ENCODE peak calls at places on chromosomes 2 and 18, in four cellular contexts. One of them, this sample, is unnamed. For H3K27me3, the result is how much of the 10 kb centered on the place peaks cover.

GRCh38 chr2:28084564-28084963 is 194.0 kb downstream of the BABAM2 start:
- DNase-seq in pancreas: no peak
- DNase-seq in cardiac muscle cell: peak
- DNase-seq in stomach: no peak
- DNase-seq in this sample: no peak

GRCh38 chr18:5600376-5601071 is 56.7 kb upstream of the EPB41L3 start:
- DNase-seq in cardiac muscle cell: peak
- DNase-seq in pancreas: no peak
- DNase-seq in stomach: no peak
- DNase-seq in this sample: no peak

GRCh38 chr2:66555511-66556324 is 120.8 kb downstream of the MEIS1 start:
- DNase-seq in stomach: no peak
- DNase-seq in cardiac muscle cell: peak
- DNase-seq in pancreas: no peak
- DNase-seq in this sample: no peak

GRCh38 chr18:6444484-6445228 is 29.9 kb upstream of the L3MBTL4 start:
- DNase-seq in stomach: no peak
- DNase-seq in cardiac muscle cell: no peak
- DNase-seq in pancreas: no peak
- DNase-seq in this sample: no peak

GRCh38 chr2:173300458-173300857 is 54.2 kb upstream of the CDCA7 start:
- DNase-seq in stomach: no peak
- DNase-seq in pancreas: no peak
- DNase-seq in cardiac muscle cell: no peak
- DNase-seq in this sample: no peak

GRCh38 chr2:99960724-99961566 is 181.4 kb downstream of the AFF3 start:
- DNase-seq in stomach: peak
- DNase-seq in cardiac muscle cell: no peak
- DNase-seq in pancreas: no peak
- DNase-seq in this sample: no peak

GRCh38 chr2:75064691-75065396 is 106.4 kb downstream of the POLE4 start:
- DNase-seq in pancreas: peak
- DNase-seq in cardiac muscle cell: peak
- DNase-seq in stomach: peak
- DNase-seq in this sample: peak

GRCh38 chr2:47688561-47688960 is 94.4 kb upstream of the MSH6 start:
- DNase-seq in stomach: no peak
- DNase-seq in cardiac muscle cell: peak
- DNase-seq in pancreas: no peak
- DNase-seq in this sample: no peak

GRCh38 chr2:63818276-63818675 is 23.4 kb upstream of the UGP2 start:
- DNase-seq in pancreas: no peak
- DNase-seq in cardiac muscle cell: no peak
- DNase-seq in stomach: no peak
- DNase-seq in this sample: no peak

GRCh38 chr2:136863874-136864273 is 98.5 kb downstream of the THSD7B start:
- DNase-seq in cardiac muscle cell: no peak
- DNase-seq in pancreas: no peak
- DNase-seq in stomach: no peak
- DNase-seq in this sample: no peak

GRCh38 chr2:98929920-98930319 is 6.1 kb downstream of the CRACDL start:
- DNase-seq in cardiac muscle cell: no peak
- DNase-seq in pancreas: no peak
- DNase-seq in stomach: no peak
- DNase-seq in this sample: no peak

GRCh38 chr2:127586136-127586535 is 50.7 kb downstream of the MYO7B start:
- DNase-seq in pancreas: no peak
- DNase-seq in cardiac muscle cell: no peak
- DNase-seq in stomach: peak
- DNase-seq in this sample: peak

GRCh38 chr2:159894145-159894838 is 96.3 kb upstream of the CD302 start:
- DNase-seq in pancreas: no peak
- DNase-seq in cardiac muscle cell: no peak
- DNase-seq in stomach: no peak
- DNase-seq in this sample: no peak

GRCh38 chr2:167988296-167988695 is 259.1 kb downstream of the STK39 start:
- DNase-seq in stomach: no peak
- DNase-seq in cardiac muscle cell: no peak
- DNase-seq in pancreas: no peak
- DNase-seq in this sample: no peak

GRCh38 chr2:49286726-49287125 is 132.4 kb upstream of the FSHR start:
- DNase-seq in stomach: no peak
- DNase-seq in pancreas: no peak
- DNase-seq in cardiac muscle cell: peak
- DNase-seq in this sample: no peak

GRCh38 chr18:12336251-12336650 is 28.2 kb downstream of the TUBB6 start:
- DNase-seq in stomach: no peak
- DNase-seq in pancreas: no peak
- DNase-seq in cardiac muscle cell: no peak
- DNase-seq in this sample: no peak

GRCh38 chr2:164514491-164514890 is 106.8 kb downstream of the GRB14 start:
- DNase-seq in stomach: no peak
- DNase-seq in cardiac muscle cell: peak
- DNase-seq in pancreas: no peak
- DNase-seq in this sample: no peak

GRCh38 chr2:227192491-227192890 is 28.1 kb downstream of the COL4A3 start:
- DNase-seq in stomach: no peak
- DNase-seq in pancreas: no peak
- DNase-seq in cardiac muscle cell: no peak
- DNase-seq in this sample: no peak

GRCh38 chr18:28594034-28594433 is 417.1 kb upstream of the CDH2 start:
- DNase-seq in pancreas: no peak
- DNase-seq in stomach: no peak
- DNase-seq in cardiac muscle cell: no peak
- DNase-seq in this sample: no peak

GRCh38 chr18:6497543-6497942 is 82.8 kb upstream of the L3MBTL4 start:
- DNase-seq in cardiac muscle cell: no peak
- DNase-seq in pancreas: no peak
- DNase-seq in stomach: no peak
- DNase-seq in this sample: no peak

GRCh38 chr2:191691898-191692297 is 14.0 kb downstream of the NABP1 start:
- DNase-seq in pancreas: no peak
- DNase-seq in stomach: no peak
- DNase-seq in cardiac muscle cell: no peak
- DNase-seq in this sample: no peak

GRCh38 chr2:147663153-147663961 is 181.5 kb upstream of the ACVR2A start:
- DNase-seq in cardiac muscle cell: no peak
- DNase-seq in stomach: no peak
- DNase-seq in pancreas: no peak
- DNase-seq in this sample: no peak

GRCh38 chr18:30903566-30903965 is 139.0 kb downstream of the DSC3 start:
- DNase-seq in stomach: no peak
- DNase-seq in pancreas: no peak
- DNase-seq in cardiac muscle cell: no peak
- DNase-seq in this sample: no peak

GRCh38 chr2:226078656-226079055 is 679.1 kb downstream of the NYAP2 start:
- DNase-seq in stomach: no peak
- DNase-seq in pancreas: no peak
- DNase-seq in cardiac muscle cell: no peak
- DNase-seq in this sample: no peak

GRCh38 chr2:160247295-160247694 is 47.2 kb upstream of the ITGB6 start:
- DNase-seq in stomach: no peak
- DNase-seq in pancreas: no peak
- DNase-seq in cardiac muscle cell: no peak
- DNase-seq in this sample: no peak

GRCh38 chr2:227407601-227408089 is 19.9 kb upstream of the SCYGR1 start:
- DNase-seq in pancreas: no peak
- DNase-seq in cardiac muscle cell: no peak
- DNase-seq in stomach: peak
- DNase-seq in this sample: no peak

GRCh38 chr2:173288561-173288960 is 66.1 kb upstream of the CDCA7 start:
- DNase-seq in stomach: no peak
- DNase-seq in pancreas: no peak
- DNase-seq in cardiac muscle cell: peak
- DNase-seq in this sample: no peak

DNA sequence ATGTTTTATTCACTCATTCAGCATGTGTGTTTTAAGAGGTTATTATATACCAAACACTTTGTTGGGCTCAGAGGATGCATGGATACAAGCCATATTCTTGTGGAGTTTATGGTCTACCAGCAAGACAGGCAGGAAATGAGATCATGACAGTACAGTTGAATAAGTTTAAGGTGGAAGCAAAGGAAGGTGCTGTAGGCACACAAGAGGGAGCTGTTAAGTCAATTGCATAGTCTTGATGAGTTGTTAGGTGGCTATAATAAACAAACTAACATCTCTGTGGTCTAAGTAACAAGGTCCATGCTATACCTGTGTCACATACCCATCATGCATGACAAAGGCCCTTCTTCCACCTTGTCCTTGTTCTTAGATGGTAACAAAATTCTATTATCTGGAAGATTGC is 538.3 kb downstream of the CNTNAP5 start:
- DNase-seq in pancreas: no peak
- DNase-seq in cardiac muscle cell: no peak
- DNase-seq in stomach: no peak
- DNase-seq in this sample: no peak
- TF ChIP-seq CTCF in pancreas: no peak
- TF ChIP-seq CTCF in cardiac muscle cell: no peak
- TF ChIP-seq CTCF in stomach: no peak
- TF ChIP-seq CTCF in this sample: no peak

GRCh38 chr2:219385958-219386520 is 1.7 kb downstream of the DNPEP start:
- DNase-seq in pancreas: no peak
- DNase-seq in stomach: no peak
- DNase-seq in cardiac muscle cell: no peak
- DNase-seq in this sample: no peak
- H3K4me3 ChIP-seq in pancreas: no peak
- H3K4me3 ChIP-seq in stomach: peak
- H3K4me3 ChIP-seq in cardiac muscle cell: no peak
- H3K4me3 ChIP-seq in this sample: no peak

GRCh38 chr2:235199128-235199527 is 247.3 kb downstream of the SH3BP4 start:
- DNase-seq in pancreas: no peak
- DNase-seq in stomach: no peak
- DNase-seq in cardiac muscle cell: no peak
- DNase-seq in this sample: no peak

GRCh38 chr2:235200216-235200615 is 248.4 kb downstream of the SH3BP4 start:
- DNase-seq in cardiac muscle cell: no peak
- DNase-seq in pancreas: no peak
- DNase-seq in stomach: no peak
- DNase-seq in this sample: no peak

GRCh38 chr2:235206399-235206798 is 254.6 kb downstream of the SH3BP4 start:
- DNase-seq in pancreas: no peak
- DNase-seq in cardiac muscle cell: no peak
- DNase-seq in stomach: no peak
- DNase-seq in this sample: no peak

GRCh38 chr2:235204923-235205322 is 253.1 kb downstream of the SH3BP4 start:
- DNase-seq in cardiac muscle cell: no peak
- DNase-seq in stomach: no peak
- DNase-seq in pancreas: no peak
- DNase-seq in this sample: no peak

DNA sequence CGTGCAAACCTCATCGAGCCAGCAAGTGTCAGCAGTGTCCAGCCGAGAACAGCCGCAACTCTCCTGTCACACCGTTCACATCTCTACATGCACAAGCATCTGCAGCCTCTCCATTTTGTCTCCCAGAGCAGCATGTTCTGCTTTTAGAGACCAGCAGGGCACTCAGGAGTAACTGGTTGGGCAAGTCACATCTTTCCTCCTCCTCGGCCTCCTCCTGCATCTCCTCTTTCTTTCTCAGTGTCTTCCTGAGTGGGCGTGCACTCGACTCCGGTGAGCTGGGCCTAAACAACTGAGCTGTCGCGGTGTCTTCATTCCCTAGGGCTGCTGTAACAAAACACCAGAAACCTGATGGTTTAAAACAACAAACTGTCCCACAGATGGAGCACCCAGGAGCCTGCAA is 250.0 kb downstream of the SH3BP4 start:
- DNase-seq in cardiac muscle cell: no peak
- DNase-seq in pancreas: no peak
- DNase-seq in stomach: no peak
- DNase-seq in this sample: no peak
- H3K27me3 ChIP-seq in cardiac muscle cell: under half
- H3K27me3 ChIP-seq in pancreas: under half
- H3K27me3 ChIP-seq in stomach: under half
- H3K27me3 ChIP-seq in this sample: under half

DNA sequence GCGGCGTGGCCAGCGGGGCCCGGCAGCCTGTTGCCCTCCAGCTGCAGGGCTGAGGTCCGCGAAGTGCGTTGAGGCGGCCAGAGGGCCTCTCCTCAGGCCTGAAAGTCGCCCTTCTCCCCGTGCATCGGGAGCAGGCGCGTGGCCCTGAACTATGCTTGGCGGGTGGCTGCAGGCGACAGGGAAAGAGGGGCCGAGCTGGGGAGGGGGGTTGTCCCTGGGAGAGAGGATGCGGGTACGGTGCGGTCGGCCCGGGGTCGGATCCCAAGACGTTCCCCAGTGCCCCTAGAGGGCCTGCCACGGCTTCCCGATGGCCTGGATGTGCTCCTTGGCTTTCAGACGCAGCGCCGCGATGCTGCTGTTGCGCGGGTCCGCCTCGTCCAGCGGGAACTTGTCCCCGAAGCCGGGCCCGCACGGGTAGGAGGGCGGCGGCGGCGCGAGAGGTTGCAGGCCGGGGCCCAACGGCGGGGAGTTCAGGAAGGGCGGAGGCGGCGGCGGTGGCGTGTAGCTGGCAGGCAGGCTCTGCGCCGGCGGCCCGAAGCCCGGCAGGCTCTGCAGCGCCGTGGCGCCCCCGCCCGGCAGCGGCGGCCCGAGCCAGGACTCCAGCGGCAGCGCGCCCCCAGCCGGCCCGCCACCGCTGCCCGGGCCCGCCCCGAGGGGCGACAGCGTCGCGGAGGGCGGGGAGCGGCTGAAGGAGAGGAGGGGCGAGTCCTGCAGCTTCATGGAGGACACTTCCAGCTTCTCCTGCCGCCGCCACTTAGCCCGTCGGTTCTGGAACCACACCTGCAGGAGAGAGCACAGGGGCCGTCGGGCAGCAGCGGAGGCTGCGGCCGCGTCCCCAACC is 4.3 kb downstream of the RAX start:
- DNase-seq in stomach: no peak
- DNase-seq in cardiac muscle cell: peak
- DNase-seq in pancreas: peak
- DNase-seq in this sample: no peak
- TF ChIP-seq CTCF in stomach: no peak
- TF ChIP-seq CTCF in cardiac muscle cell: no peak
- TF ChIP-seq CTCF in pancreas: no peak
- TF ChIP-seq CTCF in this sample: no peak

GRCh38 chr2:175402591-175402990 is 221.1 kb upstream of the ATP5MC3 start:
- DNase-seq in cardiac muscle cell: no peak
- DNase-seq in pancreas: no peak
- DNase-seq in stomach: no peak
- DNase-seq in this sample: no peak
- H3K4me3 ChIP-seq in cardiac muscle cell: no peak
- H3K4me3 ChIP-seq in pancreas: no peak
- H3K4me3 ChIP-seq in stomach: no peak
- H3K4me3 ChIP-seq in this sample: no peak